ENCODE peak calls at places on chromosomes 11 and 22, in four cellular contexts. W is dorsolateral prefrontal cortex, V is pancreas, I is brain microvascular endothelial cell. T is an unnamed sample.

GRCh38 chr11:71420455-71421241 is 27.5 kb downstream of the DHCR7 start:
- DNase-seq in I (peak; percentile 24), W (peak; percentile 11), V (peak; percentile 46), T (peak; percentile 70)

GRCh38 chr22:29202231-29203192 is 3.2 kb upstream of the EMID1 start:
- DNase-seq in I (peak; percentile 45), W (no peak), V (no peak), T (peak; percentile 69)

GRCh38 chr11:74937696-74938475 is 11.0 kb downstream of the XRRA1 start:
- DNase-seq in I (peak; percentile 79), W (no peak), V (no peak), T (peak; percentile 79)

GRCh38 chr22:46578251-46578823 is 40.9 kb upstream of the CELSR1 start:
- DNase-seq in I (no peak), V (peak; percentile 27), W (no peak), T (no peak)

GRCh38 chr22:17655289-17655688 is 16.7 kb downstream of the BCL2L13 start:
- DNase-seq in V (no peak), I (no peak), W (no peak), T (peak; percentile 41)

GRCh38 chr11:11074686-11075370 is 217.0 kb upstream of the ZBED5 start:
- DNase-seq in V (no peak), I (no peak), W (peak; percentile 36), T (no peak)

GRCh38 chr11:68099474-68100405 is 21.4 kb downstream of the CHKA start:
- DNase-seq in I (no peak), W (no peak), V (peak; percentile 82), T (no peak)

GRCh38 chr22:48475661-48476345 is 1351.9 kb downstream of the BRD1 start:
- DNase-seq in W (no peak), V (no peak), I (no peak), T (no peak)

GRCh38 chr11:133950874-133951483 is 5.8 kb downstream of the IGSF9B start:
- DNase-seq in W (peak; percentile 63), V (no peak), I (no peak), T (no peak)

GRCh38 chr11:90218606-90219005 is 4.2 kb downstream of the CHORDC1 start:
- DNase-seq in V (no peak), I (no peak), W (no peak), T (no peak)

GRCh38 chr11:124748481-124749338 is 3.3 kb downstream of the VSIG2 start:
- DNase-seq in W (no peak), I (no peak), V (no peak), T (peak; percentile 32)

GRCh38 chr11:111796696-111797095 is 30.5 kb upstream of the PPP2R1B start:
- DNase-seq in V (no peak), I (no peak), W (peak; percentile 66), T (no peak)

GRCh38 chr11:93548679-93549319 is 5.6 kb upstream of the SMCO4 start:
- DNase-seq in W (no peak), V (no peak), I (no peak), T (no peak)

GRCh38 chr11:93740031-93740801 is 1.1 kb downstream of the TAF1D start:
- DNase-seq in W (no peak), V (peak; percentile 40), I (no peak), T (peak; percentile 29)

GRCh38 chr11:57499413-57499982 is 16.0 kb downstream of the SLC43A1 start:
- DNase-seq in I (peak; percentile 84), W (peak; percentile 96), V (peak; percentile 98), T (peak; percentile 98)

GRCh38 chr11:104490182-104490581 is 326.2 kb upstream of the PDGFD start:
- DNase-seq in V (no peak), W (no peak), I (no peak), T (no peak)

GRCh38 chr11:135015966-135016365 is 603.9 kb upstream of the B3GAT1 start:
- DNase-seq in I (no peak), W (no peak), V (no peak), T (no peak)

GRCh38 chr11:47773882-47774281 is 6.7 kb upstream of the FNBP4 start:
- DNase-seq in I (no peak), W (no peak), V (no peak), T (no peak)

GRCh38 chr11:33257160-33257896 is at the start of gene HIPK3:
- DNase-seq in I (peak; percentile 36), V (peak; percentile 83), W (peak; percentile 84), T (peak; percentile 72)

GRCh38 chr11:87203907-87204602 is 166.3 kb downstream of the TMEM135 start:
- DNase-seq in I (no peak), W (no peak), V (no peak), T (no peak)

GRCh38 chr11:79437981-79438630 is 2.7 kb downstream of the TENM4 start:
- DNase-seq in I (no peak), W (no peak), V (no peak), T (no peak)

GRCh38 chr11:60363542-60364525 is 14.5 kb upstream of the MS4A7 start:
- DNase-seq in W (peak; percentile 25), V (peak; percentile 74), I (peak; percentile 59), T (peak; percentile 66)

GRCh38 chr11:33721291-33721840 is 14.9 kb downstream of the CD59 start:
- DNase-seq in V (no peak), W (peak; percentile 60), I (peak; percentile 74), T (peak; percentile 82)

GRCh38 chr11:46659908-46660307 is 40.5 kb downstream of the ARHGAP1 start:
- DNase-seq in V (no peak), W (no peak), I (peak; percentile 51), T (peak; percentile 77)

GRCh38 chr22:44957267-44957905 is 52.4 kb downstream of the PHF21B start:
- DNase-seq in W (no peak), V (no peak), I (no peak), T (no peak)

GRCh38 chr11:95456704-95457491 is 225.9 kb upstream of the SESN3 start:
- DNase-seq in I (peak; percentile 70), W (no peak), V (no peak), T (peak; percentile 56)

GRCh38 chr11:15650105-15650938 is 535.6 kb downstream of the INSC start:
- DNase-seq in W (peak; percentile 88), I (peak; percentile 89), V (peak; percentile 98), T (peak; percentile 92)
- H3K4me3 ChIP-seq in W (peak overlapping the region; percentile 36), I (peak overlapping the region; percentile 48), V (peak overlapping the region; percentile 18), T (peak overlapping the region; percentile 30)

DNA sequence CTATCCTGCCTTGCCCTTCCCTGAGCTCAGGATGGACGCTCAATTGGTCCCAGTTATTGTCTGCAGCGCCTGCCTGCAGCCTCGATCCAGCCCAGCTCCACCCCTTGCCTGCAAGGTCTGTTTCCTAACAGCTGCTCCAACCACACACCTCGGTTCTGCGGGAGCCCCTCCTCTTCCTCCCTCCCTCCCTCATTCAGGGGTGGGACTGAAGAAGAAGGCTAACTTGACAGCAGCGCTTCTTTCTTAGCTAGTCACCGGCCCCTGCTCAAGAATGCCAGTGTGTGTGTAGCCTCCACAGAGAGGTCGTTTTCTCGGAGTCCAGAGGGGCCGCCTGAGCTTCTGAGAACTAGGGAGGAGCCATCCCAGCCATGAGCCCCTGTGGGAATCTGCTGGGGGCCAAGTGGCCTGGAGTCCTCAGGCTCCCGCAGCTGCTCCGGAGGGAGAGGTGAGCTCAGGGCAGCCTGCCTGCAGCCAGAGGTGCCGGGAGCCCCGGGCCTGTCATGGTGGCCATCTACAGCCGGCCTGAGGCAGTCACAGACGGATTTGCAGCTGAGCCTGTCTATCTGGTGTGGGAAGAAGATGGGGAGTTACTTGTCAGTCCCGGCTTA is 36.1 kb downstream of the LIMK2 start:
- DNase-seq in W (peak; percentile 77), V (peak; percentile 69), I (peak; percentile 94), T (peak; percentile 93)
- H3K4me3 ChIP-seq in W (peak overlapping the region; percentile 46), V (peak overlapping the region; percentile 33), I (peak overlapping the region; percentile 68), T (peak overlapping the region; percentile 71)

GRCh38 chr11:16026849-16027248 is 329.5 kb downstream of the SOX6 start:
- DNase-seq in I (no peak), W (no peak), V (no peak), T (no peak)

GRCh38 chr11:16034074-16034473 is 322.3 kb downstream of the SOX6 start:
- DNase-seq in I (no peak), W (no peak), V (no peak), T (no peak)

GRCh38 chr11:16032974-16033373 is 323.4 kb downstream of the SOX6 start:
- DNase-seq in V (no peak), W (no peak), I (no peak), T (no peak)

GRCh38 chr11:16028406-16028805 is 327.9 kb downstream of the SOX6 start:
- DNase-seq in V (no peak), I (peak; percentile 28), W (no peak), T (peak; percentile 27)

DNA sequence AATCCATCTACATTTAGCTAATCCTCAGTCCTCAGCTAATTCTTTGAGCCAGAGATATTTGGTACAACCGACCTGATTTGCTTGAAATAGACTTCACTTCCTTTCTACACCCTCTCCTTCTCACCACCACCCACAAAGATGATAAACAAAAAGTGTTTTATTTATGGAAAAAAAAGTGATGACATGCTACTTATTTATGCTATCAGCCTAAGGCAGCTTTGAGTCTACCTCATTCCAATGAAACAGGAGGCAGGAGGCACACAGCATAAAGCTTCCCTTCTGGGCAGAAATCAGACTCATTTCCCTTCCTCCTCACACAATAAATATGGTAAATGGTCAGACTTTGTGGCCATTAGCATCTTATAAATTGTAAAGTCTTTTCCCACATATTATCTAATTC is 325.7 kb downstream of the SOX6 start:
- DNase-seq in W (no peak), I (no peak), V (no peak), T (no peak)
- H3K4me3 ChIP-seq in W (no peak overlapping the region), I (no peak overlapping the region), V (no peak overlapping the region), T (no peak overlapping the region)

DNA sequence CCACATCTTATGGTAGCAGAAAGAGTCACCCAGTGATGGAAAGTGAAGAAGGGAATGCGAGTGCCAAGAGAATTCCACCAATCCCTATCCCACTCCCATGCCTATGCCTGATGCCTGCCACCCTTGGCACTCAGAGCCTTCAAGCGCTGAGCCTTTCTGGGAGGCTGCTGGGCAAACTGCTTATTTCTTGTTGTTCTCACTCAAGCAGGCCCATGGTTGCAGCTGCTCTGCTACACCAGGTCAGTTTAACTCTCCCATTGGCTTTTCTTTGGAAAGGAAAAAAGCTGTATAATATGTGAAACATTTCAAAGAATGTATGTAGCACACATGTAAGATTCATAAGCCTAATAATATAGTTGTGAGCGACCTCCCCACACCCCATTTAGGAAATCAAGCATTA is 41.4 kb downstream of the DGCR2 start:
- DNase-seq in W (no peak), I (no peak), V (peak; percentile 4), T (no peak)
- H3K4me3 ChIP-seq in W (no peak overlapping the region), I (no peak overlapping the region), V (no peak overlapping the region), T (no peak overlapping the region)

DNA sequence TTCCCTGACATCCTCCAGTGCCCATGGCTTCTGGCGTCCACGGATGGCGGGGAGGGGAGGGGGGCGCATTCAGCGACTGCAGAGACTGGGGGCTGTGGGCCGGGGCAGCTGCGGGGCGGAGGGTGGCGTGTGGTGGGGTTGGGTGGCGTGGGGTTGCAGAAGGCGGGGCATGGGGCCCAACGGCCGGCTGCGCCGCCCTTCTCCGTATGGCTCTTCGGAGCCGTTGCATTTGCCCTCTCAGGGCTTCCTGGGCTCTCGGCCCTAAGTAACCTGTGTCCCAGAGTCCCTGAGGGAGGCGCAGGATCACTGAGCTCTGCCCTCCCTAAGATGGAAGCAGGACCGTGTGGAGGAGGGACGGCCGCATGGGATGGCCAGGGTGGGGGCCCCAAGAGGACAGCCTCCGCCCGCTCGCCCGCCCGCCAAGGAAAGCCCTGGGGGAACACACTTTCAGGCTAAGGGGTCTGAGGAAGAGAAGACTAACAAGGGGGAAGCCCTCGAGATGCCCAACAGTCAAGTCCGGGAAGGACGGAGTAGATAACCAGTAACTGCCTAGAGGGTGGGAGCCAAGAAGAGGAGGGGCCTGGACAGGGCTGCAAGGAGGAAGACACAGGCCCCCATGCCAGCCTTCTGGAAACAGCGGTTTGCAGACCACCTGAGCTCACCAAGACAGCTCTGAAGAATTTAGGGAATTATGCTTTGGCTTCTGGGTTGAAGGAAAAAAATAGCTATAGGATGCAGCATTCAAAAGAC is 9.2 kb upstream of the AIFM3 start:
- DNase-seq in W (peak; percentile 32), I (no peak), V (peak; percentile 41), T (no peak)
- H3K4me3 ChIP-seq in W (peak overlapping the region; percentile 57), I (peak overlapping the region; percentile 68), V (peak overlapping the region; percentile 44), T (peak overlapping the region; percentile 64)

GRCh38 chr22:40817737-40818136 is 1.4 kb downstream of the SLC25A17 start:
- DNase-seq in I (no peak), V (no peak), W (no peak), T (no peak)
- H3K4me3 ChIP-seq in I (no peak overlapping the region), V (no peak overlapping the region), W (no peak overlapping the region), T (no peak overlapping the region)

GRCh38 chr11:7605544-7605943 is 67.8 kb downstream of the CYB5R2 start:
- DNase-seq in I (peak; percentile 85), W (no peak), V (no peak), T (peak; percentile 78)
- H3K4me3 ChIP-seq in I (no peak overlapping the region), W (no peak overlapping the region), V (no peak overlapping the region), T (no peak overlapping the region)